ENCODE peak calls at places on chromosomes 1 and 21, in four cellular contexts. T is GM04504, Q is skeletal muscle cell, H is kidney tubule cell. E is an unnamed sample.
A peak's percentile ranks its signal among the peaks of the same experiment; 100 is the strongest.

GRCh38 chr1:234957330-234958065 is 171.1 kb downstream of the TOMM20 start:
- DNase-seq in T (no peak), Q (peak; percentile 83), H (peak; percentile 91), E (no peak)

GRCh38 chr1:119372493-119373086 is 4.0 kb downstream of the HAO2 start:
- DNase-seq in T (no peak), Q (no peak), H (peak; percentile 42), E (no peak)

GRCh38 chr21:45874716-45875415 is 106.7 kb upstream of the COL6A1 start:
- DNase-seq in T (peak; percentile 96), Q (peak; percentile 98), H (peak; percentile 76), E (peak; percentile 75)

GRCh38 chr1:176450526-176450925 is 12.4 kb upstream of the PAPPA2 start:
- DNase-seq in T (no peak), Q (peak; percentile 16), H (peak; percentile 88), E (no peak)

GRCh38 chr1:34865573-34865972 is 6.0 kb upstream of the SMIM12 start:
- DNase-seq in T (no peak), Q (no peak), H (no peak), E (no peak)

GRCh38 chr1:13587256-13588030 is 3.8 kb downstream of the PDPN start:
- DNase-seq in T (no peak), Q (no peak), H (no peak), E (no peak)

GRCh38 chr1:47823016-47823843 is 174.0 kb downstream of the TRABD2B start:
- DNase-seq in T (no peak), Q (no peak), H (no peak), E (no peak)

GRCh38 chr1:99855914-99856450 is 5.8 kb downstream of the AGL start:
- DNase-seq in T (no peak), Q (no peak), H (no peak), E (no peak)

GRCh38 chr21:35410123-35410522 is 361.0 kb upstream of the RUNX1 start:
- DNase-seq in T (no peak), Q (no peak), H (no peak), E (no peak)

GRCh38 chr1:224541901-224542610 is 74.1 kb upstream of the CNIH3 start:
- DNase-seq in T (no peak), Q (no peak), H (peak; percentile 47), E (no peak)

GRCh38 chr1:197908695-197909336 is 6.4 kb downstream of the C1orf53 start:
- DNase-seq in T (no peak), Q (no peak), H (peak; percentile 12), E (no peak)

GRCh38 chr1:86778510-86779218 is 74.3 kb downstream of the SH3GLB1 start:
- DNase-seq in T (no peak), Q (no peak), H (peak; percentile 14), E (no peak)

GRCh38 chr1:116370186-116370585 is 2.9 kb upstream of the ATP1A1 start:
- DNase-seq in T (no peak), Q (no peak), H (no peak), E (no peak)

GRCh38 chr21:36627242-36627641 is 71.7 kb upstream of the SIM2 start:
- DNase-seq in T (no peak), Q (peak; percentile 60), H (peak; percentile 82), E (no peak)

GRCh38 chr1:50279622-50280320 is 143.5 kb downstream of the DMRTA2 start:
- DNase-seq in T (no peak), Q (no peak), H (peak; percentile 25), E (no peak)

E was measured in non-pigmented ciliary epithelial cell.